ENCODE peak calls at places on chromosomes 12 and 14, in nine cellular contexts. One of them, this sample, is unnamed.

GRCh38 chr12:114636723-114637480 is 47.1 kb downstream of the TBX3 start:
- DNase-seq in neural progenitor cell: peak; percentile 58
- DNase-seq in pancreas: no peak
- DNase-seq in A549: peak; percentile 48
- DNase-seq in psoas muscle: no peak
- DNase-seq in adrenal gland: no peak
- DNase-seq in bronchial epithelial cell: peak; percentile 27
- DNase-seq in lower leg skin: peak; percentile 24
- DNase-seq in AG09319: no peak
- DNase-seq in this sample: peak; percentile 22

GRCh38 chr12:103560604-103561101 is 26.4 kb upstream of the STAB2 start:
- DNase-seq in neural progenitor cell: no peak
- DNase-seq in pancreas: no peak
- DNase-seq in A549: peak; percentile 99
- DNase-seq in psoas muscle: no peak
- DNase-seq in adrenal gland: no peak
- DNase-seq in bronchial epithelial cell: peak; percentile 100
- DNase-seq in lower leg skin: no peak
- DNase-seq in AG09319: peak; percentile 57
- DNase-seq in this sample: no peak

GRCh38 chr12:121391619-121392324 is 8.1 kb upstream of the RNF34 start:
- DNase-seq in neural progenitor cell: no peak
- DNase-seq in pancreas: no peak
- DNase-seq in A549: no peak
- DNase-seq in psoas muscle: no peak
- DNase-seq in adrenal gland: peak; percentile 60
- DNase-seq in bronchial epithelial cell: no peak
- DNase-seq in lower leg skin: no peak
- DNase-seq in AG09319: peak; percentile 30
- DNase-seq in this sample: no peak

GRCh38 chr14:66974397-66975025 is 214.7 kb upstream of the GARIN2 start:
- DNase-seq in neural progenitor cell: no peak
- DNase-seq in pancreas: no peak
- DNase-seq in A549: peak; percentile 4
- DNase-seq in psoas muscle: no peak
- DNase-seq in adrenal gland: no peak
- DNase-seq in bronchial epithelial cell: peak; percentile 76
- DNase-seq in lower leg skin: no peak
- DNase-seq in AG09319: no peak
- DNase-seq in this sample: no peak

GRCh38 chr14:99755068-99755405 is 38.2 kb upstream of the EML1 start:
- DNase-seq in neural progenitor cell: no peak
- DNase-seq in pancreas: no peak
- DNase-seq in A549: no peak
- DNase-seq in psoas muscle: no peak
- DNase-seq in adrenal gland: no peak
- DNase-seq in bronchial epithelial cell: no peak
- DNase-seq in lower leg skin: no peak
- DNase-seq in AG09319: no peak
- DNase-seq in this sample: no peak

GRCh38 chr12:6831021-6831420 is 2.8 kb downstream of the P3H3 start:
- DNase-seq in neural progenitor cell: no peak
- DNase-seq in pancreas: peak; percentile 31
- DNase-seq in A549: no peak
- DNase-seq in psoas muscle: no peak
- DNase-seq in adrenal gland: no peak
- DNase-seq in bronchial epithelial cell: no peak
- DNase-seq in lower leg skin: no peak
- DNase-seq in AG09319: no peak
- DNase-seq in this sample: no peak

GRCh38 chr12:6038160-6038559 is 86.3 kb downstream of the VWF start:
- DNase-seq in neural progenitor cell: peak; percentile 94
- DNase-seq in pancreas: no peak
- DNase-seq in A549: peak; percentile 93
- DNase-seq in psoas muscle: no peak
- DNase-seq in adrenal gland: peak; percentile 72
- DNase-seq in bronchial epithelial cell: peak; percentile 78
- DNase-seq in lower leg skin: no peak
- DNase-seq in AG09319: no peak
- DNase-seq in this sample: peak; percentile 56

GRCh38 chr14:34453226-34453625 is 8.8 kb downstream of the SPTSSA start:
- DNase-seq in neural progenitor cell: no peak
- DNase-seq in pancreas: no peak
- DNase-seq in A549: no peak
- DNase-seq in psoas muscle: no peak
- DNase-seq in adrenal gland: no peak
- DNase-seq in bronchial epithelial cell: no peak
- DNase-seq in lower leg skin: no peak
- DNase-seq in AG09319: no peak
- DNase-seq in this sample: no peak

GRCh38 chr12:106189341-106189740 is 50.6 kb upstream of the NUAK1 start:
- DNase-seq in neural progenitor cell: peak; percentile 46
- DNase-seq in pancreas: no peak
- DNase-seq in A549: no peak
- DNase-seq in psoas muscle: no peak
- DNase-seq in adrenal gland: no peak
- DNase-seq in bronchial epithelial cell: no peak
- DNase-seq in lower leg skin: no peak
- DNase-seq in AG09319: no peak
- DNase-seq in this sample: no peak

GRCh38 chr14:71534506-71534905 is 397.7 kb upstream of the RGS6 start:
- DNase-seq in neural progenitor cell: no peak
- DNase-seq in pancreas: no peak
- DNase-seq in A549: no peak
- DNase-seq in psoas muscle: no peak
- DNase-seq in adrenal gland: no peak
- DNase-seq in bronchial epithelial cell: no peak
- DNase-seq in lower leg skin: no peak
- DNase-seq in AG09319: no peak
- DNase-seq in this sample: no peak

GRCh38 chr12:121465921-121466799 is 66.2 kb downstream of the RNF34 start:
- DNase-seq in neural progenitor cell: peak; percentile 49
- DNase-seq in pancreas: peak; percentile 71
- DNase-seq in A549: peak; percentile 21
- DNase-seq in psoas muscle: peak; percentile 35
- DNase-seq in adrenal gland: no peak
- DNase-seq in bronchial epithelial cell: peak; percentile 41
- DNase-seq in lower leg skin: no peak
- DNase-seq in AG09319: no peak
- DNase-seq in this sample: peak; percentile 33

GRCh38 chr12:57517187-57517586 is 3.1 kb downstream of the DDIT3 start:
- DNase-seq in neural progenitor cell: no peak
- DNase-seq in pancreas: no peak
- DNase-seq in A549: peak; percentile 51
- DNase-seq in psoas muscle: no peak
- DNase-seq in adrenal gland: no peak
- DNase-seq in bronchial epithelial cell: peak; percentile 17
- DNase-seq in lower leg skin: peak; percentile 49
- DNase-seq in AG09319: no peak
- DNase-seq in this sample: no peak

GRCh38 chr12:11577658-11578260 is 71.7 kb upstream of the ETV6 start:
- DNase-seq in neural progenitor cell: no peak
- DNase-seq in pancreas: no peak
- DNase-seq in A549: no peak
- DNase-seq in psoas muscle: no peak
- DNase-seq in adrenal gland: no peak
- DNase-seq in bronchial epithelial cell: peak; percentile 83
- DNase-seq in lower leg skin: no peak
- DNase-seq in AG09319: no peak
- DNase-seq in this sample: no peak

GRCh38 chr12:3697311-3697870 is 55.5 kb downstream of the CRACR2A start:
- DNase-seq in neural progenitor cell: no peak
- DNase-seq in pancreas: no peak
- DNase-seq in A549: no peak
- DNase-seq in psoas muscle: no peak
- DNase-seq in adrenal gland: no peak
- DNase-seq in bronchial epithelial cell: no peak
- DNase-seq in lower leg skin: no peak
- DNase-seq in AG09319: no peak
- DNase-seq in this sample: no peak

GRCh38 chr14:105299654-105300541 is 903 bp downstream of the BRF1 start:
- DNase-seq in neural progenitor cell: no peak
- DNase-seq in pancreas: peak; percentile 85
- DNase-seq in A549: no peak
- DNase-seq in psoas muscle: peak; percentile 62
- DNase-seq in adrenal gland: peak; percentile 70
- DNase-seq in bronchial epithelial cell: no peak
- DNase-seq in lower leg skin: peak; percentile 24
- DNase-seq in AG09319: no peak
- DNase-seq in this sample: no peak

GRCh38 chr12:14701808-14702568 is 5.6 kb upstream of the GUCY2C start:
- DNase-seq in neural progenitor cell: no peak
- DNase-seq in pancreas: no peak
- DNase-seq in A549: no peak
- DNase-seq in psoas muscle: no peak
- DNase-seq in adrenal gland: no peak
- DNase-seq in bronchial epithelial cell: no peak
- DNase-seq in lower leg skin: no peak
- DNase-seq in AG09319: no peak
- DNase-seq in this sample: no peak

GRCh38 chr12:97151481-97151880 is 244.4 kb downstream of the NEDD1 start:
- DNase-seq in neural progenitor cell: no peak
- DNase-seq in pancreas: no peak
- DNase-seq in A549: no peak
- DNase-seq in psoas muscle: no peak
- DNase-seq in adrenal gland: no peak
- DNase-seq in bronchial epithelial cell: peak; percentile 29
- DNase-seq in lower leg skin: no peak
- DNase-seq in AG09319: no peak
- DNase-seq in this sample: no peak

GRCh38 chr12:120979220-120979861 is 998 bp downstream of the HNF1A start:
- DNase-seq in neural progenitor cell: no peak
- DNase-seq in pancreas: no peak
- DNase-seq in A549: no peak
- DNase-seq in psoas muscle: no peak
- DNase-seq in adrenal gland: no peak
- DNase-seq in bronchial epithelial cell: no peak
- DNase-seq in lower leg skin: no peak
- DNase-seq in AG09319: no peak
- DNase-seq in this sample: no peak

GRCh38 chr14:105092912-105093425 is 27.7 kb upstream of the GPR132 start:
- DNase-seq in neural progenitor cell: peak; percentile 67
- DNase-seq in pancreas: peak; percentile 85
- DNase-seq in A549: peak; percentile 85
- DNase-seq in psoas muscle: peak; percentile 68
- DNase-seq in adrenal gland: no peak
- DNase-seq in bronchial epithelial cell: no peak
- DNase-seq in lower leg skin: no peak
- DNase-seq in AG09319: no peak
- DNase-seq in this sample: no peak

GRCh38 chr14:85276829-85277228 is 253.1 kb upstream of the FLRT2 start:
- DNase-seq in neural progenitor cell: no peak
- DNase-seq in pancreas: no peak
- DNase-seq in A549: no peak
- DNase-seq in psoas muscle: no peak
- DNase-seq in adrenal gland: no peak
- DNase-seq in bronchial epithelial cell: no peak
- DNase-seq in lower leg skin: no peak
- DNase-seq in AG09319: no peak
- DNase-seq in this sample: no peak
- TF ChIP-seq CTCF in neural progenitor cell: no peak
- TF ChIP-seq CTCF in pancreas: no peak
- TF ChIP-seq CTCF in A549: no peak
- TF ChIP-seq CTCF in psoas muscle: no peak
- TF ChIP-seq CTCF in adrenal gland: no peak
- TF ChIP-seq CTCF in bronchial epithelial cell: no peak
- TF ChIP-seq CTCF in lower leg skin: no peak
- TF ChIP-seq CTCF in AG09319: no peak
- TF ChIP-seq CTCF in this sample: no peak

GRCh38 chr14:56490379-56490778 is 89.2 kb upstream of the TMEM260 start:
- DNase-seq in neural progenitor cell: peak; percentile 71
- DNase-seq in pancreas: no peak
- DNase-seq in A549: peak; percentile 40
- DNase-seq in psoas muscle: no peak
- DNase-seq in adrenal gland: no peak
- DNase-seq in bronchial epithelial cell: peak; percentile 52
- DNase-seq in lower leg skin: no peak
- DNase-seq in AG09319: peak; percentile 7
- DNase-seq in this sample: no peak

GRCh38 chr14:56488306-56488705 is 91.3 kb upstream of the TMEM260 start:
- DNase-seq in neural progenitor cell: no peak
- DNase-seq in pancreas: no peak
- DNase-seq in A549: no peak
- DNase-seq in psoas muscle: no peak
- DNase-seq in adrenal gland: no peak
- DNase-seq in bronchial epithelial cell: peak; percentile 29
- DNase-seq in lower leg skin: no peak
- DNase-seq in AG09319: no peak
- DNase-seq in this sample: no peak

GRCh38 chr14:56491299-56492285 is 88.0 kb upstream of the TMEM260 start:
- DNase-seq in neural progenitor cell: peak; percentile 91
- DNase-seq in pancreas: no peak
- DNase-seq in A549: peak; percentile 72
- DNase-seq in psoas muscle: no peak
- DNase-seq in adrenal gland: peak; percentile 67
- DNase-seq in bronchial epithelial cell: peak; percentile 66
- DNase-seq in lower leg skin: no peak
- DNase-seq in AG09319: no peak
- DNase-seq in this sample: peak; percentile 65

GRCh38 chr14:56487761-56488160 is 91.8 kb upstream of the TMEM260 start:
- DNase-seq in neural progenitor cell: no peak
- DNase-seq in pancreas: no peak
- DNase-seq in A549: no peak
- DNase-seq in psoas muscle: no peak
- DNase-seq in adrenal gland: no peak
- DNase-seq in bronchial epithelial cell: peak; percentile 96
- DNase-seq in lower leg skin: no peak
- DNase-seq in AG09319: peak; percentile 11
- DNase-seq in this sample: no peak

GRCh38 chr14:56487090-56487667 is 92.4 kb upstream of the TMEM260 start:
- DNase-seq in neural progenitor cell: peak; percentile 42
- DNase-seq in pancreas: no peak
- DNase-seq in A549: peak; percentile 17
- DNase-seq in psoas muscle: no peak
- DNase-seq in adrenal gland: no peak
- DNase-seq in bronchial epithelial cell: peak; percentile 17
- DNase-seq in lower leg skin: no peak
- DNase-seq in AG09319: peak; percentile 2
- DNase-seq in this sample: no peak
- TF ChIP-seq CTCF in neural progenitor cell: peak; percentile 65
- TF ChIP-seq CTCF in pancreas: no peak
- TF ChIP-seq CTCF in A549: peak; percentile 73
- TF ChIP-seq CTCF in psoas muscle: no peak
- TF ChIP-seq CTCF in adrenal gland: peak; percentile 28
- TF ChIP-seq CTCF in bronchial epithelial cell: no peak
- TF ChIP-seq CTCF in lower leg skin: no peak
- TF ChIP-seq CTCF in AG09319: peak; percentile 51
- TF ChIP-seq CTCF in this sample: peak; percentile 62

GRCh38 chr12:24630446-24630845 is 318.5 kb downstream of the BCAT1 start:
- DNase-seq in neural progenitor cell: peak; percentile 8
- DNase-seq in pancreas: no peak
- DNase-seq in A549: no peak
- DNase-seq in psoas muscle: no peak
- DNase-seq in adrenal gland: no peak
- DNase-seq in bronchial epithelial cell: no peak
- DNase-seq in lower leg skin: no peak
- DNase-seq in AG09319: no peak
- DNase-seq in this sample: no peak
- TF ChIP-seq CTCF in neural progenitor cell: peak; percentile 45
- TF ChIP-seq CTCF in pancreas: no peak
- TF ChIP-seq CTCF in A549: no peak
- TF ChIP-seq CTCF in psoas muscle: no peak
- TF ChIP-seq CTCF in adrenal gland: no peak
- TF ChIP-seq CTCF in bronchial epithelial cell: peak; percentile 3
- TF ChIP-seq CTCF in lower leg skin: no peak
- TF ChIP-seq CTCF in AG09319: no peak
- TF ChIP-seq CTCF in this sample: no peak

GRCh38 chr14:76780360-76780759 is 19.1 kb downstream of the VASH1 start:
- DNase-seq in neural progenitor cell: no peak
- DNase-seq in pancreas: no peak
- DNase-seq in A549: no peak
- DNase-seq in psoas muscle: no peak
- DNase-seq in adrenal gland: no peak
- DNase-seq in bronchial epithelial cell: no peak
- DNase-seq in lower leg skin: no peak
- DNase-seq in AG09319: no peak
- DNase-seq in this sample: no peak
- TF ChIP-seq CTCF in neural progenitor cell: no peak
- TF ChIP-seq CTCF in pancreas: no peak
- TF ChIP-seq CTCF in A549: no peak
- TF ChIP-seq CTCF in psoas muscle: no peak
- TF ChIP-seq CTCF in adrenal gland: no peak
- TF ChIP-seq CTCF in bronchial epithelial cell: no peak
- TF ChIP-seq CTCF in lower leg skin: no peak
- TF ChIP-seq CTCF in AG09319: no peak
- TF ChIP-seq CTCF in this sample: no peak

This sample was measured in neural crest cell.